ENCODE peak calls at places on chromosomes 5 and 9, in seven cellular contexts. Y, N, A, Q, L, T and X are unnamed samples.

GRCh38 chr5:169628891-169629290 is 8.2 kb upstream of the DOCK2 start:
- DNase-seq in A (no peak), L (peak), T (peak), Y (no peak), N (peak), Q (no peak), X (peak)

GRCh38 chr5:149840226-149840825 is 104.3 kb downstream of the PDE6A start:
- DNase-seq in T (no peak), Y (no peak), Q (no peak), A (no peak), N (no peak), L (no peak), X (peak)

GRCh38 chr5:55187370-55187769 is 14.4 kb upstream of the CDC20B start:
- DNase-seq in Q (no peak), Y (no peak), T (no peak), N (no peak), A (no peak), L (peak), X (peak)

GRCh38 chr9:108297025-108297424 is 558.8 kb downstream of the ACTL7B start:
- DNase-seq in T (peak), A (peak), Q (peak), Y (no peak), L (peak), N (peak), X (peak)

GRCh38 chr9:107932036-107932435 is 442.5 kb upstream of the KLF4 start:
- DNase-seq in A (no peak), Q (no peak), Y (no peak), L (peak), N (peak), T (peak), X (peak)

GRCh38 chr5:121962943-121963342 is 1.2 kb downstream of the SRFBP1 start:
- DNase-seq in Y (no peak), N (no peak), L (no peak), Q (no peak), T (no peak), A (no peak), X (no peak)

GRCh38 chr5:67303356-67303755 is 106.8 kb upstream of the CD180 start:
- DNase-seq in Q (no peak), Y (no peak), A (no peak), T (no peak), L (peak), N (no peak), X (no peak)

GRCh38 chr5:18024542-18024941 is 390.3 kb downstream of the TAF11L14 start:
- DNase-seq in Q (no peak), A (no peak), L (no peak), N (no peak), T (no peak), Y (no peak), X (no peak)

GRCh38 chr9:12640021-12640587 is 53.1 kb upstream of the TYRP1 start:
- DNase-seq in T (peak), A (no peak), N (peak), L (peak), Y (no peak), Q (peak), X (peak)

GRCh38 chr9:129437626-129438323 is 183.1 kb downstream of the C9orf50 start:
- DNase-seq in L (no peak), N (no peak), Y (no peak), T (no peak), Q (peak), A (peak), X (no peak)

GRCh38 chr5:53038196-53038847 is 49.2 kb downstream of the ITGA2 start:
- DNase-seq in T (no peak), Y (no peak), L (no peak), N (no peak), A (no peak), Q (peak), X (peak)

GRCh38 chr9:26548766-26549290 is 343.8 kb downstream of the CAAP1 start:
- DNase-seq in N (no peak), A (no peak), T (no peak), L (no peak), Q (no peak), Y (no peak), X (no peak)

GRCh38 chr5:172550996-172551395 is 90.1 kb upstream of the NEURL1B start:
- DNase-seq in T (no peak), N (no peak), Q (no peak), A (no peak), L (no peak), Y (no peak), X (no peak)

GRCh38 chr5:119022017-119022745 is 33.8 kb upstream of the DTWD2 start:
- DNase-seq in L (peak), N (peak), Q (no peak), T (no peak), Y (no peak), A (no peak), X (peak)

GRCh38 chr5:112738180-112738560 is 485 bp downstream of the APC start:
- DNase-seq in L (peak), T (no peak), Y (peak), Q (no peak), N (no peak), A (no peak), X (peak)

GRCh38 chr5:125301704-125302103 is 555.3 kb upstream of the ZNF608 start:
- DNase-seq in L (no peak), N (no peak), T (no peak), Q (no peak), Y (no peak), A (no peak), X (no peak)

DNA sequence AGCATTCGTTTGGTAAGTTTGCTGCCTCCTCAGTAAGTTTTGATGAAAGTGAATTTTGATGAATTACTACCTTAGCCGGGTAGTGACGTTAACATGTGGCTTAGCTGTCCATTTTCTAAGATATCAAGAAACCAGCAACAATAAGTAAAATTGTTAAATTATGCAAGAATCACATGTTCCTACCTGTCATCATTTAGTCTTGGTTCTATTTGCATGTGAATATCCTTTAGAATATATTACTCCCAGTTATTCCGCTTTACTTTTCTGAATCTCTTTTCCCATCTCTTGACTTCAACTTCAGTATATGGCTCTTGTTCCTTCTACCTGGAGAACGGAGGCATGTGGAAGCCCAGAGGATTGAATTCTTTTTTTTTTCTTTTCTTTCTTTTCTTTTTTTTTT is 59.4 kb downstream of the DOCK8 start:
- DNase-seq in A (no peak), Q (no peak), N (no peak), L (no peak), T (no peak), Y (no peak), X (no peak)
- H3K4me3 ChIP-seq in A (no peak), Q (no peak), N (no peak), L (no peak), T (no peak), Y (no peak), X (no peak)

DNA sequence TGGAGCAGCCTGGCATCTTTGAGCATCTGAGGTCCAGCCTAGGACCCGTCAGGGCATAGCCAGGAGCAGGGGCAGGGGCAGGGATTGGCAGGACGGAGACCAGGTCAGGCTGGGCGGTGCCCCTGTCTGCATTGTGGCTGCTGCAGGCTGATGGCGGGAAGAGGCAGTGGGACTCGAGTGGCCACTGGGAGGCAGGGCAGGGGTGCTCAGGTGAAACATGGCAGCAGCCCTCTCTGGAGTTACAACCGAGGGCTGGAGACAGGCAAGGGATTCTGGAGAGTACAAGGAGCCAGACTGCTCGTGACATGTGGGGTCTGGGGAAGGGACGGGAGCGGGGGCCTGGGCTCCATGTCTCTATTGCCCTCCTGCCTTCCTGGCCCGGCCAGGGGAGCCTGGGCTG is 97.4 kb upstream of the RAPGEF1 start:
- DNase-seq in T (no peak), Y (peak), L (peak), N (no peak), A (no peak), Q (peak), X (peak)
- TF ChIP-seq CTCF in T (peak), Y (no peak), L (no peak), N (peak), A (no peak), Q (peak), X (peak)

GRCh38 chr9:97425992-97426336 is 14.1 kb downstream of the TDRD7 start:
- DNase-seq in Q (no peak), A (no peak), N (no peak), L (no peak), Y (no peak), T (no peak), X (no peak)
- H3K4me3 ChIP-seq in Q (no peak), A (no peak), N (no peak), L (no peak), Y (no peak), T (no peak), X (no peak)

GRCh38 chr5:4411664-4412063 is 728.5 kb upstream of the ADAMTS16 start:
- DNase-seq in Y (no peak), A (no peak), T (no peak), N (no peak), Q (no peak), L (no peak), X (no peak)
- TF ChIP-seq CTCF in Y (peak), A (no peak), T (no peak), N (no peak), Q (no peak), L (no peak), X (no peak)

GRCh38 chr5:102295534-102296228 is 403 bp downstream of the SLCO4C1 start:
- DNase-seq in T (no peak), Q (peak), A (no peak), L (no peak), Y (peak), N (no peak), X (no peak)

GRCh38 chr5:102294996-102295395 is 1.1 kb downstream of the SLCO4C1 start:
- DNase-seq in Y (no peak), Q (no peak), N (no peak), A (no peak), L (no peak), T (no peak), X (no peak)

DNA sequence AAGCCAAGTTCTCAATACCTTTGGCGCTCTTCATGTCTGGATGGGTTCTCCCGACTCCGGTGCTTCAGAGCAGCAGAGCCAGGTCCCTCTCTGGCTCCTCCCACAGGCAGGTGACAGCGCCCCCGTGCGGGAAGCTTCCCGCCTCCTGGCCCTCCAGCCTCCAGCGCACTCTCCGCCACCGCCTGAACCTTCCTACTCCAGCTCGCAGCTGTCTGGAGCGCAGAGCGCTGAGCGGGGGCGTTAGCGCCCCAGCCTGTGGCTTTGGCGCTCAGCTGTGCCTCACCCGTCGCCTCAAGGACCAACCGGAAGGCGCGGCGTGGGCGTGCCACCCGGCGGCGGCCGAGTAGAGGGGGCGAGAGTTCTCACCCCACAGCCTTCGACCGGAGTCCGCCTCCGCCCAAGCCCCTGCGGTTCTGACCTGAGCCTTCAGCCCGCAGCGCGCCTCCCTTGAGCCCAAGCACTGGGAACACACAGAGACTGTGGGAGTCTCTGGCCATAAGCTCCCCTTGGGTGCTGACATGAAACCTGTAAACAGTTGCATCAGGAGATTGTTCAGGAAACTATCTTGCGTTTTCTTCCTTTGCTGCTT is at the start of gene SLCO4C1:
- DNase-seq in Q (peak), A (peak), T (no peak), N (peak), L (peak), Y (peak), X (peak)
- H3K4me3 ChIP-seq in Q (peak), A (peak), T (peak), N (no peak), L (peak), Y (peak), X (peak)

DNA sequence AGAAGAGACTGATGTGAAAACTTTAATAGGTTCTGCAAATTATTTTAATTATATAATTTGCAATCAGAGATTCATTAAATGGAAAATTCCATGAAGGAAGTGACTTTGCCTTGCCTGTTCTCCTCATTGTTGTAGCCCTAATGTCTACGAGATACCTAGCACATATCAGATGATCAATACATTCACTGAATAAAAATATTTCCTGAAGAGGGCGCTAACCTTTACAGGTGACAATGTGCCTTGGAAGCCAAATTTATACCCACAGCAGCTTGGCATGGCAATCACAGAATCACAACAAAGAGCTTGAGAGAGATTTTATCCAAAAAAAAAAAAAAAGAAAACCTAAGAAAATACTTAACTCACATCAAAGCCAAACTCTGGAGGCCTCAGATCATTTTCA is 17.4 kb downstream of the HAUS6 start:
- DNase-seq in N (peak), L (no peak), Q (no peak), A (no peak), T (no peak), Y (no peak), X (peak)
- TF ChIP-seq CTCF in N (peak), L (peak), Q (peak), A (no peak), T (peak), Y (no peak), X (peak)